ENCODE peak calls at places on chromosomes 11 and 22, in seven cellular contexts. F is thoracic aorta, I is body of pancreas, E is PC-3, X is heart left ventricle, H is ovary, L is endodermal cell. J is an unnamed sample.

GRCh38 chr11:64364435-64364834 is 5.5 kb downstream of the RPS6KA4 start:
- DNase-seq in E (no peak), H (no peak), X (no peak), L (no peak), I (no peak), F (no peak), J (no peak)

GRCh38 chr11:62500066-62501035 is 46.3 kb downstream of the AHNAK start:
- DNase-seq in X (no peak), I (no peak), F (no peak), H (no peak), E (peak), L (peak), J (peak)

GRCh38 chr11:104781037-104781436 is 117.2 kb downstream of the CASP12 start:
- DNase-seq in I (no peak), E (no peak), H (no peak), F (no peak), X (no peak), L (no peak), J (no peak)

GRCh38 chr11:113305440-113306336 is 8.7 kb upstream of the TTC12 start:
- DNase-seq in L (peak), I (peak), H (peak), X (peak), F (peak), E (peak), J (peak)

GRCh38 chr11:21561589-21561988 is 631.3 kb upstream of the ANO5 start:
- DNase-seq in L (no peak), H (no peak), X (no peak), I (no peak), F (no peak), E (no peak), J (peak)

GRCh38 chr22:44668190-44668885 is 33.7 kb upstream of the PRR5 start:
- DNase-seq in H (no peak), F (no peak), E (no peak), X (no peak), L (peak), I (no peak), J (no peak)

GRCh38 chr22:30117256-30117655 is 37.0 kb downstream of the HORMAD2 start:
- DNase-seq in I (no peak), X (no peak), H (no peak), L (no peak), F (no peak), E (no peak), J (no peak)

GRCh38 chr11:44842219-44842618 is 108.5 kb downstream of the TP53I11 start:
- DNase-seq in F (no peak), X (no peak), H (no peak), L (no peak), I (no peak), E (no peak), J (no peak)

GRCh38 chr22:50657925-50658324 is 14.7 kb upstream of the SHANK3 start:
- DNase-seq in E (no peak), H (no peak), X (no peak), L (no peak), I (no peak), F (no peak), J (no peak)

GRCh38 chr11:2366733-2367132 is 10.4 kb upstream of the CD81 start:
- DNase-seq in L (no peak), F (no peak), H (no peak), I (no peak), E (no peak), X (no peak), J (no peak)

GRCh38 chr11:126918556-126918955 is 82.0 kb downstream of the KIRREL3 start:
- DNase-seq in L (no peak), H (no peak), X (no peak), E (no peak), I (no peak), F (no peak), J (no peak)

GRCh38 chr11:132962026-132962425 is 570.3 kb downstream of the OPCML start:
- DNase-seq in H (no peak), X (no peak), F (no peak), E (no peak), L (no peak), I (no peak), J (no peak)

GRCh38 chr11:45647786-45648185 is 17.6 kb downstream of the CHST1 start:
- DNase-seq in X (no peak), F (no peak), H (no peak), I (no peak), E (no peak), L (peak), J (no peak)

GRCh38 chr11:61120865-61121831 is 18.9 kb downstream of the CD5 start:
- DNase-seq in H (peak), E (no peak), L (no peak), F (no peak), X (peak), I (peak), J (peak)

GRCh38 chr11:74754507-74755255 is 6.0 kb downstream of the RNF169 start:
- DNase-seq in I (no peak), E (peak), L (no peak), F (no peak), X (no peak), H (no peak), J (peak)

GRCh38 chr11:64084146-64084961 is 48.6 kb downstream of the FLRT1 start:
- DNase-seq in H (no peak), E (no peak), L (no peak), X (no peak), I (no peak), F (no peak), J (no peak)

GRCh38 chr11:60734271-60734670 is 9.8 kb downstream of the MS4A18 start:
- DNase-seq in L (no peak), H (no peak), I (no peak), F (no peak), X (no peak), E (no peak), J (no peak)

GRCh38 chr22:46657996-46658947 is 38.1 kb downstream of the GRAMD4 start:
- DNase-seq in H (no peak), L (no peak), F (no peak), I (no peak), X (no peak), E (peak), J (peak)

GRCh38 chr11:95922536-95923440 is 1.1 kb downstream of the MTMR2 start:
- DNase-seq in H (no peak), L (no peak), E (peak), I (no peak), F (no peak), X (no peak), J (peak)

GRCh38 chr11:35105319-35106063 is 33.5 kb upstream of the CD44 start:
- DNase-seq in F (peak), I (no peak), E (no peak), L (no peak), H (no peak), X (peak), J (no peak)

GRCh38 chr11:8809605-8810272 is 101.2 kb upstream of the AKIP1 start:
- DNase-seq in X (no peak), I (no peak), E (no peak), L (peak), H (no peak), F (no peak), J (no peak)

GRCh38 chr11:2565447-2566222 is 120.8 kb downstream of the KCNQ1 start:
- DNase-seq in X (no peak), L (peak), I (no peak), F (no peak), E (no peak), H (no peak), J (no peak)

GRCh38 chr11:61919113-61919840 is 1.9 kb upstream of the RAB3IL1 start:
- DNase-seq in X (no peak), E (no peak), I (no peak), F (no peak), L (peak), H (no peak), J (no peak)

GRCh38 chr22:22235564-22235963 is 9.0 kb upstream of the VPREB1 start:
- DNase-seq in L (peak), H (no peak), F (no peak), X (no peak), I (peak), E (peak), J (peak)

GRCh38 chr11:120303004-120303637 is 22.0 kb upstream of the TLCD5 start:
- DNase-seq in L (peak), X (peak), E (peak), F (no peak), I (peak), H (peak), J (peak)

DNA sequence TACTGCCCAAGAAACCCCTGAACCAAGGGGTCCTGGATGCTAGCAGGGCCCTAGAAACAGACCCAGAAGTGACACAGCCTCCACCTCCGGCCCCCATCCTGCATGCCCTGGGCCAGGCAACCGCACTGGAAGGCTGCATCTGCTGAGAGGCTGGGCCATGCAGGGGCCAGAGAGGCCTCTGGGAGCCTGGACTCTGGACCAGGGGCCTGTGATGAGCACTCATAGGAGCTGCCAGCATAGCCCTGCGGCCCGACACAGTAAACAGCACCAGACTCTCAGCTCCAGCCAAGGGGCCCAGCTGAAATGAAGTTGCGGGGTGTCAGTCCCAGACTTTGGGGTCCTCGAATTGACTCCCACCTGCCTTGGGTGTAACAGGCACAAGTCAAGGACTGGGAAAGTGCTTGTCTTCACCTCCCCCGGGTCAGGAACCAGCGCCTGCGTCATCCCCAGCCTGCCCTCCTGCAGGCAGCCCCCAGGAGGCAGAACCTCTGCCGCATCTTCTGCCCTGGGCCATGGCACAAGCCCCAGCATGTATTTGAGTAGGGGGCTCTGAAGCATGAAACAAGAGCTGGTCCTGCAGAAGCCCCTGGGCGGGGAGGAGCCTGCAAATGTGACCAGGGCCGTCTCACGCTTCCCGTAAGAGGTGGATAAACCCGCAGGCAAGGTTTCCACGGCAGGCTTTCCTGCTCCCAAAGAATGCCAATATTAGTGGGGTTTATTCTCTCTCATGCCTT is 25.2 kb upstream of the CCND1 start:
- DNase-seq in L (no peak), X (no peak), H (no peak), I (no peak), F (no peak), E (no peak), J (no peak)
- TF ChIP-seq CTCF in L (peak), X (no peak), H (no peak), I (no peak), F (no peak), E (no peak), J (no peak)

DNA sequence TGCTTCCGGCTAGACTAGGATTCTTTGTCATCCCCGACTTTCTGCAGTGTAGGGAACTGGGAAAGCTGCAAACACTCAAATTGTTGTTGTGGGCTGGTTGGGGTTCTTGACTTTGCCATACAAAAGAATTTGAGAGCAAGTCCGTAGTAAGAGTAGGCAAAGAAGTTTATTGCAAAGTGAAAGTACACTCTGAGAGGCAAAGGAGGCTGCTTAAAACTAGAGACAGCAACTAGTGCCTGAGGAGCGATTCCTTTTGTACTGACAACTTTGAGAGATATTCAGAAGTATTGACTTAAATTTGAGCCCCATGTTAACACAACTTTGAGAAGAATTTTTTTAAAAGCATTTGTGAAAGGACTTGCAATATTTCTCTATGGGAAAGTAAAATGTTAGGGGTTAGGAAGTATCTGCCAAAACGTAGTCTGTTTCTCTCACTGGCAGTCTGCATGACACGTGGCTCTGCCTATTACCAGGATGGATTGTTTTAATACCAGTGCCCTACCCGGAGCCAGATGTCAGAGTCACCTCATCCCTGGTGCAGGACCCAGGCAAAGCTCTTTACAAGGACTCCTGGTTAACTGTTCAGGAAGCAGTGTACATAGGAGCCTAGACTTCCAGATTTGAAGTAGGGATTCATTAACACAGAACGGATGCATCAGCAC is 85.0 kb upstream of the CLPB start:
- DNase-seq in I (no peak), F (no peak), E (no peak), X (no peak), H (no peak), L (no peak), J (no peak)
- H3K4me3 ChIP-seq in I (no peak), F (peak), E (peak), X (peak), H (peak), L (no peak), J (peak)

GRCh38 chr11:128039140-128040021 is 548.0 kb downstream of the ETS1 start:
- DNase-seq in F (no peak), X (no peak), L (no peak), E (peak), I (no peak), H (no peak), J (peak)
- TF ChIP-seq CTCF in F (no peak), X (no peak), L (peak), E (peak), I (no peak), H (no peak), J (no peak)

DNA sequence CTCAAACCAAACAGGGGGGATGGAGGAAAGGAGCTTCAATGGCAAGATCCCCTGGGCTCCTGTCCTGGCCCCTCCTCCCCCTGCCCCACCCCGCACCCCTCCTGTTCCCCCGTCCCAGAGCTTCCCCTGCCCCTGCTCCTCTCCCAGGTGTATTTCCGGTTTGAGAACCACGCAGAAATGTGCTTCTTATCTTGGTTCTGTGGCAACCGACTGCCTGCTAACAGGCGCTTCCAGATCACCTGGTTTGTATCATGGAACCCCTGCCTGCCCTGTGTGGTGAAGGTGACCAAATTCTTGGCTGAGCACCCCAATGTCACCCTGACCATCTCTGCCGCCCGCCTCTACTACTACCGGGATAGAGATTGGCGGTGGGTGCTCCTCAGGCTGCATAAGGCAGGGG is 4.0 kb downstream of the APOBEC3D start:
- DNase-seq in F (no peak), L (no peak), H (no peak), X (no peak), E (no peak), I (no peak), J (no peak)
- H3K4me3 ChIP-seq in F (no peak), L (no peak), H (no peak), X (no peak), E (no peak), I (no peak), J (no peak)